ENCODE peak calls at places on chromosome 15, in seven cellular contexts. R is progenitor cell of endocrine pancreas, U is K562, M is uterus, A is H9, H is IMR-90, Q is tibial nerve. O is an unnamed sample.
A peak's percentile ranks its signal among the peaks of the same experiment; 100 is the strongest.

GRCh38 chr15:88651293-88651692 is 12.5 kb downstream of the ISG20 start:
- DNase-seq in R (no peak), U (no peak), M (no peak), A (no peak), H (peak; percentile 40), Q (no peak), O (no peak)

GRCh38 chr15:82808634-82809041 is 790 bp upstream of the WHAMM start:
- DNase-seq in R (no peak), U (no peak), M (no peak), A (no peak), H (no peak), Q (no peak), O (no peak)

GRCh38 chr15:71136159-71137137 is 21.2 kb downstream of the THSD4 start:
- DNase-seq in R (no peak), U (no peak), M (peak; percentile 60), A (peak; percentile 69), H (peak; percentile 90), Q (no peak), O (no peak)

GRCh38 chr15:74263473-74263872 is 27.3 kb downstream of the CCDC33 start:
- DNase-seq in R (no peak), U (no peak), M (no peak), A (no peak), H (no peak), Q (no peak), O (no peak)

GRCh38 chr15:85172846-85173490 is 191.3 kb downstream of the PDE8A start:
- DNase-seq in R (no peak), U (no peak), M (no peak), A (no peak), H (no peak), Q (no peak), O (no peak)

GRCh38 chr15:66390670-66391069 is 4.0 kb downstream of the MAP2K1 start:
- DNase-seq in R (no peak), U (no peak), M (no peak), A (no peak), H (no peak), Q (no peak), O (no peak)

GRCh38 chr15:74725845-74726773 is 781 bp upstream of the CYP1A1 start:
- DNase-seq in R (peak; percentile 42), U (peak; percentile 56), M (peak; percentile 28), A (peak; percentile 73), H (no peak), Q (no peak), O (peak; percentile 65)

GRCh38 chr15:29139540-29140459 is 129.8 kb downstream of the NSMCE3 start:
- DNase-seq in R (peak; percentile 68), U (peak; percentile 86), M (no peak), A (peak; percentile 91), H (peak; percentile 24), Q (no peak), O (peak; percentile 75)

GRCh38 chr15:34621675-34622074 is 38.2 kb upstream of the GOLGA8B start:
- DNase-seq in R (no peak), U (peak; percentile 9), M (no peak), A (no peak), H (peak; percentile 58), Q (no peak), O (no peak)

GRCh38 chr15:89802986-89803820 is 11.4 kb downstream of the ANPEP start:
- DNase-seq in R (no peak), U (no peak), M (no peak), A (no peak), H (no peak), Q (no peak), O (no peak)

GRCh38 chr15:69435980-69436379 is 16.6 kb upstream of the RPLP1 start:
- DNase-seq in R (no peak), U (no peak), M (no peak), A (no peak), H (no peak), Q (no peak), O (no peak)

GRCh38 chr15:71812966-71813722 is 2.8 kb downstream of the NR2E3 start:
- DNase-seq in R (no peak), U (no peak), M (no peak), A (no peak), H (no peak), Q (no peak), O (no peak)

GRCh38 chr15:64095431-64095794 is 369 bp upstream of the SNX1 start:
- DNase-seq in R (no peak), U (no peak), M (no peak), A (no peak), H (no peak), Q (no peak), O (no peak)

GRCh38 chr15:65925338-65925737 is 56.0 kb downstream of the RAB11A start:
- DNase-seq in R (no peak), U (peak; percentile 39), M (no peak), A (no peak), H (no peak), Q (no peak), O (no peak)

GRCh38 chr15:29102911-29103824 is 166.5 kb downstream of the NSMCE3 start:
- DNase-seq in R (no peak), U (no peak), M (no peak), A (no peak), H (no peak), Q (no peak), O (no peak)

GRCh38 chr15:55741592-55742497 is 1.1 kb downstream of the PRTG start:
- DNase-seq in R (peak; percentile 33), U (no peak), M (peak; percentile 24), A (peak; percentile 60), H (no peak), Q (peak; percentile 7), O (no peak)

GRCh38 chr15:80777836-80778620 is 1.1 kb upstream of the CEMIP start:
- DNase-seq in R (no peak), U (no peak), M (no peak), A (no peak), H (no peak), Q (no peak), O (no peak)

GRCh38 chr15:75684648-75685047 is 28.0 kb downstream of the CSPG4 start:
- DNase-seq in R (no peak), U (peak; percentile 17), M (no peak), A (no peak), H (no peak), Q (no peak), O (no peak)

GRCh38 chr15:80423215-80423614 is 19.0 kb downstream of the ARNT2 start:
- DNase-seq in R (no peak), U (no peak), M (no peak), A (no peak), H (peak; percentile 84), Q (no peak), O (no peak)

GRCh38 chr15:73108676-73109075 is 56.4 kb downstream of the NEO1 start:
- DNase-seq in R (no peak), U (no peak), M (no peak), A (no peak), H (no peak), Q (no peak), O (no peak)

DNA sequence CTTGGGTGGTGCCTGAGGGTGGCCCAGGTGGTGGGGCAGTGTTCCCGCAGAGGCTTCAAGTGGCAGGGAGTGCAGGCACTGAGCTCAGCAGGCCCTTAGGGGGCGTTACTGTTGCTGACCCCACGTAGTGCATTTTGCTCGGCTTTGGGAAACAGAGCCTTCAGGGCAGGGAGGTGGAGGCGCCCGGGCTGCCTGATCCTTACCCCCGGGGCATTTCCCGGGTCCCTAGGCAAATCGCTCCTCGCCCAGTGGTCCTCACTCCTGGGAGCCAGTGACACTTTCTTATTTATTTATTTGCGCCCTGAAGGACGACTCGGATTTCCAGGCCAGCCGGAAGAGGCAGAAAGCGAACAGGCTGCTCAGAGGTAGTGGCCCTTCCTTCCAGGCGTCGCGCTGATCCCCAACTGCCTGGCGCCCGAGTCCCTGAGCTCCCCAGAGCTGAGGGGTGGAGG is 10.1 kb upstream of the FOXB1 start:
- DNase-seq in R (peak; percentile 29), U (no peak), M (no peak), A (peak; percentile 85), H (no peak), Q (no peak), O (peak; percentile 19)
- TF ChIP-seq CTCF in R (peak; percentile 61), U (no peak), M (no peak), A (peak; percentile 77), H (no peak), Q (no peak), O (peak; percentile 44)

DNA sequence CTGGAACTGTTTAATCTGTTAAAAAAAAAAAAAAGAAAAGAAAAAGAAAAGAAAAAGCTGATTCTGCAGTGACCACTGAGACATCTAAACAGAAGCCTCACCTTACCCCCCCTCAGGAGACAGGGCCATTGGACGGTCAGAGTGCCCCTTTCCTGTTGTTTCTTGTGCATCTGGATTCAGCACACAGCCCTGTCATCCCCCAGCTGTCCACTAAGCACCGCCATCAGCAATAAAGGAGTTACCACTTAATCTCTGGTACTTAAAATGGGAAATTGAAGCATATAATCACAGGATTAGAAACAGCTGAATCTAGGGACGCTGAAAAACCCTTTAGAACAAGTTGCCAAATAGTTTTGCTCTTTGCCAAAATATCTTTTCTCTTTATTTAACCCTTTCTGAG is 62.5 kb downstream of the TRIM69 start:
- DNase-seq in R (no peak), U (peak; percentile 41), M (no peak), A (no peak), H (no peak), Q (no peak), O (no peak)
- TF ChIP-seq CTCF in R (peak; percentile 18), U (peak; percentile 40), M (no peak), A (peak; percentile 31), H (no peak), Q (no peak), O (peak; percentile 38)

GRCh38 chr15:41394924-41395323 is 7.4 kb downstream of the NDUFAF1 start:
- DNase-seq in R (no peak), U (no peak), M (no peak), A (no peak), H (peak; percentile 20), Q (no peak), O (no peak)

GRCh38 chr15:41392659-41393058 is 9.6 kb downstream of the NDUFAF1 start:
- DNase-seq in R (no peak), U (no peak), M (no peak), A (no peak), H (no peak), Q (no peak), O (no peak)

GRCh38 chr15:41401904-41402267 is 410 bp downstream of the NDUFAF1 start:
- DNase-seq in R (no peak), U (no peak), M (no peak), A (no peak), H (no peak), Q (no peak), O (no peak)

DNA sequence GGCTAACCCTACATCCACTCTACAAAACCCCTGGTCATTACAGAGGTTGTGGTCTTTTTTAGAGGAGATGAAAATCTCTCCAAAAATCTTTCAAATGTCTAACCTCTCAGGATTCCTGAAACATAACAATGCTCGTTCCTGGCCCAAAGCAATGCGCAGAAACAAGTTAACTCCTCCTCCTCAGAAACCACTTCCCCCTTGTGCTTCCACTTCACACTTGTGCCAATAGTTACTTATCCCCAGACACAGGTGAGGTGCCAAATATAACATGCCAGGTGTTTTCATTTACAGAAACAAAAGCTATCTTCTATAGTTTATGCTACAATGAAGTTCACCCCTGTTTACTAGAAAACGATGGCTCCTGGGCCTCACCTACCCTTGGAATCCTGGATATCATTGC is 6.2 kb downstream of the NDUFAF1 start:
- DNase-seq in R (no peak), U (no peak), M (no peak), A (no peak), H (no peak), Q (no peak), O (no peak)
- TF ChIP-seq CTCF in R (no peak), U (no peak), M (no peak), A (no peak), H (no peak), Q (no peak), O (no peak)

DNA sequence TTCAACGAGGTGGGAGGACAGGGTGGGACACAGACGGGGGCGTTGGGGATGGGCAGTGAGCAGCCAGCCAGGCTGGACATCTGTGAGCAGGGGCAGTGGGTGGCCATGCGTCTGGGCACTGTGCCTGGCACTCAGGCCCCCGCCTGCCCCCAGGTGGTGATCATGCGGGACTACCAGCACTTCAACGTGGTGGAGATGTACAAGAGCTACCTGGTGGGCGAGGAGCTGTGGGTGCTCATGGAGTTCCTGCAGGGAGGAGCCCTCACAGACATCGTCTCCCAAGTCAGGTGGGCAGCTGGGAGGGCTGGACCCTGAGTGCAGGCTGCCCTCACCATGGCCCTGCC is 10.2 kb downstream of the ANKRD63 start:
- DNase-seq in R (no peak), U (no peak), M (no peak), A (no peak), H (no peak), Q (no peak), O (no peak)
- TF ChIP-seq CTCF in R (peak; percentile 33), U (peak; percentile 21), M (no peak), A (peak; percentile 42), H (peak; percentile 27), Q (no peak), O (no peak)

O was measured in neural crest cell.